ENCODE peak calls at places on chromosomes 2 and 18, in ten cellular contexts. X is astrocyte of the hippocampus, A is WTC11, B is left colon, S is body of pancreas, P is GM12864, Z is endothelial cell of umbilical vein, M is retinal pigment epithelial cell, O is islet precursor cell, I is D341Med. L is an unnamed sample.

GRCh38 chr18:44744206-44745180 is 63.8 kb downstream of the SETBP1 start:
- DNase-seq in S (peak; percentile 62), P (no peak), A (peak; percentile 52), M (no peak), X (peak; percentile 54), B (no peak), O (peak; percentile 67), I (peak; percentile 90), Z (no peak), L (no peak)

GRCh38 chr2:38602136-38602731 is 494 bp downstream of the HNRNPLL start:
- DNase-seq in O (peak; percentile 65), Z (peak; percentile 50), A (peak; percentile 46), B (peak; percentile 41), X (no peak), P (no peak), M (no peak), S (peak; percentile 63), I (peak; percentile 55), L (peak; percentile 39)

GRCh38 chr2:197159681-197160211 is 150.8 kb downstream of the ANKRD44 start:
- DNase-seq in S (no peak), M (peak; percentile 59), X (peak; percentile 55), A (no peak), Z (peak; percentile 95), P (no peak), B (no peak), O (no peak), I (no peak), L (peak; percentile 31)

GRCh38 chr18:2881490-2882195 is 34.8 kb downstream of the EMILIN2 start:
- DNase-seq in M (no peak), I (no peak), A (no peak), B (peak; percentile 21), O (peak; percentile 33), P (no peak), Z (no peak), X (peak; percentile 82), S (no peak), L (peak; percentile 43)

GRCh38 chr2:185012643-185013042 is 414.3 kb downstream of the ZNF804A start:
- DNase-seq in S (no peak), I (no peak), Z (no peak), O (no peak), B (no peak), A (peak; percentile 10), M (no peak), P (no peak), X (peak; percentile 29), L (no peak)

GRCh38 chr18:56152547-56152946 is 485.8 kb downstream of the TXNL1 start:
- DNase-seq in O (no peak), S (no peak), Z (no peak), M (no peak), I (no peak), P (no peak), X (no peak), B (no peak), A (no peak), L (no peak)

GRCh38 chr18:23422751-23423418 is 30.2 kb upstream of the RIOK3 start:
- DNase-seq in Z (no peak), O (no peak), A (no peak), M (no peak), B (peak; percentile 87), S (no peak), I (no peak), P (peak; percentile 52), X (peak; percentile 51), L (no peak)

GRCh38 chr18:75844102-75844604 is 416.6 kb upstream of the SMIM21 start:
- DNase-seq in B (no peak), S (no peak), I (no peak), P (no peak), M (no peak), X (no peak), A (no peak), Z (no peak), O (no peak), L (no peak)

GRCh38 chr2:65536596-65536995 is 104.2 kb upstream of the SPRED2 start:
- DNase-seq in A (no peak), X (no peak), B (no peak), Z (no peak), P (no peak), I (no peak), M (no peak), O (no peak), S (no peak), L (no peak)

GRCh38 chr18:22169889-22170420 is 566 bp downstream of the GATA6 start:
- DNase-seq in O (peak; percentile 65), X (no peak), P (no peak), B (no peak), M (no peak), Z (peak; percentile 74), A (peak; percentile 52), S (peak; percentile 66), I (peak; percentile 66), L (no peak)

GRCh38 chr18:60358516-60358915 is 14.1 kb downstream of the MC4R start:
- DNase-seq in B (no peak), M (peak; percentile 46), A (no peak), S (no peak), O (no peak), X (no peak), I (no peak), Z (no peak), P (no peak), L (no peak)

GRCh38 chr2:771538-771937 is 94.3 kb upstream of the TMEM18 start:
- DNase-seq in O (no peak), A (no peak), I (no peak), P (no peak), M (no peak), B (no peak), X (no peak), Z (no peak), S (no peak), L (no peak)

GRCh38 chr2:71000780-71001591 is 6.3 kb upstream of the TEX261 start:
- DNase-seq in X (peak; percentile 74), B (peak; percentile 68), Z (peak; percentile 43), O (peak; percentile 81), S (peak; percentile 79), M (no peak), I (peak; percentile 87), P (peak; percentile 45), A (peak; percentile 77), L (peak; percentile 75)

GRCh38 chr2:10534514-10535250 is 86.6 kb upstream of the ODC1 start:
- DNase-seq in Z (no peak), S (no peak), I (no peak), M (no peak), X (no peak), O (peak; percentile 74), B (no peak), A (no peak), P (no peak), L (no peak)

GRCh38 chr2:110948027-110948687 is 172.6 kb upstream of the BCL2L11 start:
- DNase-seq in M (no peak), I (no peak), X (peak; percentile 19), P (no peak), O (no peak), Z (no peak), B (no peak), S (no peak), A (no peak), L (no peak)

GRCh38 chr2:70087703-70088507 is 628 bp downstream of the PCBP1 start:
- DNase-seq in P (no peak), I (peak; percentile 47), S (peak; percentile 60), Z (peak; percentile 61), M (no peak), B (peak; percentile 61), O (peak; percentile 77), A (peak; percentile 52), X (peak; percentile 76), L (no peak)

GRCh38 chr2:194103941-194104655 is 1552.9 kb upstream of the SLC39A10 start:
- DNase-seq in I (no peak), O (no peak), S (no peak), Z (no peak), A (no peak), X (no peak), B (no peak), P (no peak), M (no peak), L (no peak)

GRCh38 chr2:82023710-82024109 is 1719.2 kb upstream of the LRRTM1 start:
- DNase-seq in I (no peak), M (no peak), A (peak; percentile 44), S (no peak), Z (no peak), X (no peak), P (no peak), B (no peak), O (no peak), L (no peak)

GRCh38 chr2:127411609-127412370 is 6.4 kb upstream of the PROC start:
- DNase-seq in A (no peak), I (no peak), P (no peak), M (no peak), B (no peak), Z (peak; percentile 44), S (no peak), X (no peak), O (no peak), L (no peak)

GRCh38 chr2:224796695-224797305 is 80.6 kb upstream of the CCDC195 start:
- DNase-seq in B (no peak), S (no peak), X (no peak), I (no peak), M (no peak), O (peak; percentile 58), Z (no peak), A (no peak), P (no peak), L (no peak)

GRCh38 chr2:9365498-9366019 is 57.8 kb downstream of the ITGB1BP1 start:
- DNase-seq in P (no peak), S (no peak), B (no peak), A (no peak), X (no peak), Z (no peak), M (no peak), O (no peak), I (no peak), L (no peak)

GRCh38 chr18:62073882-62074281 is 113.0 kb downstream of the PIGN start:
- DNase-seq in O (no peak), S (no peak), X (no peak), Z (no peak), I (no peak), A (no peak), B (no peak), P (no peak), M (no peak), L (no peak)

GRCh38 chr18:75220786-75221355 is 10.3 kb downstream of the TSHZ1 start:
- DNase-seq in A (no peak), X (peak; percentile 26), P (no peak), Z (no peak), B (no peak), O (no peak), M (no peak), S (no peak), I (no peak), L (no peak)

GRCh38 chr2:202090530-202090929 is 17.5 kb downstream of the KIAA2012 start:
- DNase-seq in B (no peak), A (no peak), P (no peak), S (no peak), O (no peak), X (no peak), M (no peak), Z (no peak), I (no peak), L (no peak)

GRCh38 chr18:58893388-58894099 is 28.9 kb downstream of the ZNF532 start:
- DNase-seq in P (no peak), I (no peak), M (no peak), O (peak; percentile 72), Z (no peak), X (no peak), A (no peak), B (no peak), S (no peak), L (no peak)

GRCh38 chr2:240219208-240219890 is 78.9 kb upstream of the OTOS start:
- DNase-seq in P (no peak), X (no peak), Z (no peak), O (peak; percentile 42), I (no peak), M (no peak), B (no peak), A (no peak), S (peak; percentile 2), L (no peak)

GRCh38 chr2:231361701-231362588 is 33.6 kb upstream of the B3GNT7 start:
- DNase-seq in S (no peak), Z (no peak), M (no peak), P (peak; percentile 52), I (no peak), A (no peak), B (peak; percentile 28), O (no peak), X (no peak), L (no peak)

L was measured in central memory CD4-positive, alpha-beta T cell.